ENCODE peak calls at places on chromosomes 16 and 17, in five cellular contexts. One of them, this sample, is unnamed.

GRCh38 chr17:79459003-79459655 is 151.7 kb downstream of the RBFOX3 start:
- DNase-seq in pancreas: no peak
- DNase-seq in uterus: no peak
- DNase-seq in kidney: no peak
- DNase-seq in mammary epithelial cell: no peak
- DNase-seq in this sample: no peak

GRCh38 chr16:29710227-29711219 is 31.5 kb downstream of the QPRT start:
- DNase-seq in pancreas: peak; percentile 32
- DNase-seq in uterus: no peak
- DNase-seq in kidney: peak; percentile 14
- DNase-seq in mammary epithelial cell: peak; percentile 71
- DNase-seq in this sample: peak; percentile 49

GRCh38 chr16:2716101-2716885 is 3.7 kb downstream of the PRSS27 start:
- DNase-seq in pancreas: no peak
- DNase-seq in uterus: no peak
- DNase-seq in kidney: peak; percentile 65
- DNase-seq in mammary epithelial cell: no peak
- DNase-seq in this sample: no peak

GRCh38 chr17:28717578-28718316 is at the start of gene RAB34:
- DNase-seq in pancreas: peak; percentile 41
- DNase-seq in uterus: peak; percentile 87
- DNase-seq in kidney: peak; percentile 95
- DNase-seq in mammary epithelial cell: peak; percentile 73
- DNase-seq in this sample: no peak

GRCh38 chr17:67076290-67076689 is 31.9 kb downstream of the CACNG1 start:
- DNase-seq in pancreas: peak; percentile 38
- DNase-seq in uterus: no peak
- DNase-seq in kidney: no peak
- DNase-seq in mammary epithelial cell: no peak
- DNase-seq in this sample: no peak

GRCh38 chr16:9135797-9136196 is 44.4 kb downstream of the HAPSTR1 start:
- DNase-seq in pancreas: no peak
- DNase-seq in uterus: no peak
- DNase-seq in kidney: peak; percentile 19
- DNase-seq in mammary epithelial cell: no peak
- DNase-seq in this sample: no peak

GRCh38 chr16:48062681-48063080 is 93.1 kb downstream of the ABCC12 start:
- DNase-seq in pancreas: no peak
- DNase-seq in uterus: no peak
- DNase-seq in kidney: no peak
- DNase-seq in mammary epithelial cell: no peak
- DNase-seq in this sample: no peak

GRCh38 chr16:85460983-85461813 is 151.9 kb upstream of the GSE1 start:
- DNase-seq in pancreas: no peak
- DNase-seq in uterus: peak; percentile 75
- DNase-seq in kidney: no peak
- DNase-seq in mammary epithelial cell: peak; percentile 3
- DNase-seq in this sample: no peak

GRCh38 chr17:66466933-66467367 is 164.5 kb downstream of the PRKCA start:
- DNase-seq in pancreas: no peak
- DNase-seq in uterus: peak; percentile 54
- DNase-seq in kidney: no peak
- DNase-seq in mammary epithelial cell: peak; percentile 98
- DNase-seq in this sample: no peak

GRCh38 chr17:40176409-40177110 is 710 bp upstream of the RAPGEFL1 start:
- DNase-seq in pancreas: no peak
- DNase-seq in uterus: no peak
- DNase-seq in kidney: no peak
- DNase-seq in mammary epithelial cell: peak; percentile 87
- DNase-seq in this sample: no peak

GRCh38 chr17:74118504-74118903 is 85.0 kb upstream of the RPL38 start:
- DNase-seq in pancreas: no peak
- DNase-seq in uterus: no peak
- DNase-seq in kidney: peak; percentile 33
- DNase-seq in mammary epithelial cell: no peak
- DNase-seq in this sample: no peak

GRCh38 chr17:37490638-37491614 is 1.2 kb downstream of the DUSP14 start:
- DNase-seq in pancreas: peak; percentile 51
- DNase-seq in uterus: peak; percentile 61
- DNase-seq in kidney: no peak
- DNase-seq in mammary epithelial cell: peak; percentile 91
- DNase-seq in this sample: no peak

GRCh38 chr17:57940217-57940616 is 15.0 kb downstream of the CUEDC1 start:
- DNase-seq in pancreas: no peak
- DNase-seq in uterus: no peak
- DNase-seq in kidney: no peak
- DNase-seq in mammary epithelial cell: no peak
- DNase-seq in this sample: no peak

GRCh38 chr16:72122916-72123315 is 29.3 kb downstream of the DHX38 start:
- DNase-seq in pancreas: no peak
- DNase-seq in uterus: no peak
- DNase-seq in kidney: no peak
- DNase-seq in mammary epithelial cell: no peak
- DNase-seq in this sample: no peak

GRCh38 chr16:361872-362701 is 8.3 kb downstream of the MRPL28 start:
- DNase-seq in pancreas: peak; percentile 83
- DNase-seq in uterus: peak; percentile 57
- DNase-seq in kidney: peak; percentile 91
- DNase-seq in mammary epithelial cell: peak; percentile 73
- DNase-seq in this sample: peak; percentile 80

GRCh38 chr17:39599665-39600468 is 7.9 kb downstream of the NEUROD2 start:
- DNase-seq in pancreas: no peak
- DNase-seq in uterus: no peak
- DNase-seq in kidney: no peak
- DNase-seq in mammary epithelial cell: no peak
- DNase-seq in this sample: no peak

GRCh38 chr17:48483471-48484131 is 47.2 kb downstream of the HOXB1 start:
- DNase-seq in pancreas: no peak
- DNase-seq in uterus: no peak
- DNase-seq in kidney: peak; percentile 86
- DNase-seq in mammary epithelial cell: peak; percentile 99
- DNase-seq in this sample: no peak

GRCh38 chr17:81523139-81524062 is 4.8 kb upstream of the FSCN2 start:
- DNase-seq in pancreas: no peak
- DNase-seq in uterus: no peak
- DNase-seq in kidney: peak; percentile 91
- DNase-seq in mammary epithelial cell: no peak
- DNase-seq in this sample: peak; percentile 67

GRCh38 chr16:70740919-70741778 is 55.3 kb upstream of the MTSS2 start:
- DNase-seq in pancreas: no peak
- DNase-seq in uterus: peak; percentile 70
- DNase-seq in kidney: no peak
- DNase-seq in mammary epithelial cell: no peak
- DNase-seq in this sample: no peak

GRCh38 chr17:65261152-65261551 is 124.0 kb downstream of the RGS9 start:
- DNase-seq in pancreas: no peak
- DNase-seq in uterus: no peak
- DNase-seq in kidney: no peak
- DNase-seq in mammary epithelial cell: no peak
- DNase-seq in this sample: no peak

GRCh38 chr17:7261377-7262191 is 694 bp downstream of the CLDN7 start:
- DNase-seq in pancreas: peak; percentile 54
- DNase-seq in uterus: no peak
- DNase-seq in kidney: no peak
- DNase-seq in mammary epithelial cell: no peak
- DNase-seq in this sample: no peak

GRCh38 chr16:14565688-14566025 is 64.4 kb downstream of the PARN start:
- DNase-seq in pancreas: no peak
- DNase-seq in uterus: no peak
- DNase-seq in kidney: no peak
- DNase-seq in mammary epithelial cell: no peak
- DNase-seq in this sample: no peak

GRCh38 chr17:55285340-55286301 is 20.9 kb downstream of the HLF start:
- DNase-seq in pancreas: peak; percentile 65
- DNase-seq in uterus: peak; percentile 96
- DNase-seq in kidney: peak; percentile 95
- DNase-seq in mammary epithelial cell: no peak
- DNase-seq in this sample: peak; percentile 80

GRCh38 chr17:44792276-44792675 is 33.5 kb downstream of the ADAM11 start:
- DNase-seq in pancreas: no peak
- DNase-seq in uterus: no peak
- DNase-seq in kidney: peak; percentile 19
- DNase-seq in mammary epithelial cell: peak; percentile 25
- DNase-seq in this sample: no peak

GRCh38 chr17:36977568-36977967 is 28.8 kb downstream of the AATF start:
- DNase-seq in pancreas: no peak
- DNase-seq in uterus: no peak
- DNase-seq in kidney: no peak
- DNase-seq in mammary epithelial cell: no peak
- DNase-seq in this sample: no peak

GRCh38 chr17:61399131-61400057 is at the start of gene TBX2:
- DNase-seq in pancreas: no peak
- DNase-seq in uterus: peak; percentile 87
- DNase-seq in kidney: peak; percentile 95
- DNase-seq in mammary epithelial cell: peak; percentile 63
- DNase-seq in this sample: no peak

GRCh38 chr17:18967806-18968744 is 16.1 kb downstream of the SLC5A10 start:
- DNase-seq in pancreas: no peak
- DNase-seq in uterus: no peak
- DNase-seq in kidney: no peak
- DNase-seq in mammary epithelial cell: peak; percentile 55
- DNase-seq in this sample: no peak

GRCh38 chr17:64533784-64534183 is 27.0 kb downstream of the CEP95 start:
- DNase-seq in pancreas: no peak
- DNase-seq in uterus: no peak
- DNase-seq in kidney: no peak
- DNase-seq in mammary epithelial cell: no peak
- DNase-seq in this sample: no peak

GRCh38 chr16:86520317-86521210 is 10.2 kb downstream of the FOXF1 start:
- DNase-seq in pancreas: no peak
- DNase-seq in uterus: no peak
- DNase-seq in kidney: peak; percentile 75
- DNase-seq in mammary epithelial cell: no peak
- DNase-seq in this sample: no peak

GRCh38 chr17:43611230-43611969 is 50.3 kb downstream of the MEOX1 start:
- DNase-seq in pancreas: no peak
- DNase-seq in uterus: no peak
- DNase-seq in kidney: no peak
- DNase-seq in mammary epithelial cell: no peak
- DNase-seq in this sample: no peak

GRCh38 chr16:89358030-89359005 is 132.0 kb downstream of the ANKRD11 start:
- DNase-seq in pancreas: no peak
- DNase-seq in uterus: no peak
- DNase-seq in kidney: peak; percentile 55
- DNase-seq in mammary epithelial cell: no peak
- DNase-seq in this sample: no peak
- H3K27ac ChIP-seq in pancreas: no peak overlapping the region
- H3K27ac ChIP-seq in uterus: no peak overlapping the region
- H3K27ac ChIP-seq in kidney: no peak overlapping the region
- H3K27ac ChIP-seq in mammary epithelial cell: no peak overlapping the region
- H3K27ac ChIP-seq in this sample: peak overlapping the region; percentile 65

DNA sequence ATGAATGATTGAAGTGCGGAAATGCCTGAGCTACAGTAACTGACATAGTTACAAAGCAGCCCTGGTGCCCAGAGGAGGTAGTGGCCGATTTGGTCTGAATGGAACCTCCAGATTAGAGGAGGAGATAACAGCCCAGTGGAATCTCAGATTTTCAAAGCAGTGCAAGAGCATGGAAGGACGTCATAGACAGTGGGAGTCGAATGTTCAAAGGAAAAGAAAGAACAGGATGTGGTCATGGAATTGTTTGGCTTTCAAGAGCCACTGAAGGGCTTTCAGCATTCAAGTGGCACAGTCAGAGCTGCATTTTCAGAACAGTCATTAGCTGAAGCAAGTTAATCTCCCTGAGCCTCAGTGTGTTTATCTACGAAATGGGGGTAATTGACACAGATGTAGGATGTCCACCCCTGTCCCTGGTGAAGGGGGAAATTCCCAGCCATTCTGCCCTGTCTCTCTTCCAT is 104.6 kb upstream of the CACNG3 start:
- DNase-seq in pancreas: no peak
- DNase-seq in uterus: no peak
- DNase-seq in kidney: no peak
- DNase-seq in mammary epithelial cell: no peak
- DNase-seq in this sample: no peak
- TF ChIP-seq CTCF in pancreas: no peak
- TF ChIP-seq CTCF in uterus: no peak
- TF ChIP-seq CTCF in kidney: no peak
- TF ChIP-seq CTCF in mammary epithelial cell: no peak
- TF ChIP-seq CTCF in this sample: no peak

DNA sequence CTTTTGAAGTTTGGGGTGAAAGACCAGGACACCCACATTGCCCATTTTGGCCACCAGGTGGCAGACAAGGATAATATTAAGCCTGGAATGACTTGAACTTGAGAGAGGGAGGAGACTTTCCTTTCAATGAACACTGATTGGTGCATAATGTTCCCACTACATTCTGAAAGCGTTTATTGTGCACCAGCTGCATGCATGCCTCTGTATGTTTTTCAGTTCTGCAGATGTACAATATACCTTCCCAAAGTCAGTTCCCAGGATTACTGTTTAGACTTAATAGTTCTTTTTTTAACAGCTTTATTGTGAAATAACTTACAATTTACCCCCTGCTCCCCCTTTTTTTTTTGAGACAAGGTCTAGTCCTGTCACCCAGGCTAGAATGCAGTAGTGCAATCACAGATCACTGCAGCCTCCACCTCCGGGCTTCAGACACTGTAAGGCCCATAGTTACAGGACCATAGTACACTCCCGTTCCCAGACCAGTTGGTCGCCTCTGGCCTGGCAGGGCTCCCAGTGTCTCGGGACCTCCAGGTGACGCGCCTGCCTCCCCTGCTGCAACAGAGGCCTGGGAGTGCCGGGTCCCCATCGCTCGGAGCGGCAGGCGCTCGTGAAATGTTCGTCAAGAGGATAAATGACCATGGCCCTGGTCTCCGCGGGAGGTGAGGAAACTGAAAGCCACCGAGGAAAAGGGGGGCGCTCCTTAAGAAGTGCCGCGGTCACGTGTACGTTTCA is 12.2 kb downstream of the CES2 start:
- DNase-seq in pancreas: peak; percentile 85
- DNase-seq in uterus: peak; percentile 82
- DNase-seq in kidney: no peak
- DNase-seq in mammary epithelial cell: peak; percentile 78
- DNase-seq in this sample: peak; percentile 80
- H3K4me3 ChIP-seq in pancreas: peak overlapping the region; percentile 40
- H3K4me3 ChIP-seq in uterus: peak overlapping the region; percentile 51
- H3K4me3 ChIP-seq in kidney: peak overlapping the region; percentile 62
- H3K4me3 ChIP-seq in mammary epithelial cell: peak overlapping the region; percentile 68
- H3K4me3 ChIP-seq in this sample: peak overlapping the region; percentile 72

DNA sequence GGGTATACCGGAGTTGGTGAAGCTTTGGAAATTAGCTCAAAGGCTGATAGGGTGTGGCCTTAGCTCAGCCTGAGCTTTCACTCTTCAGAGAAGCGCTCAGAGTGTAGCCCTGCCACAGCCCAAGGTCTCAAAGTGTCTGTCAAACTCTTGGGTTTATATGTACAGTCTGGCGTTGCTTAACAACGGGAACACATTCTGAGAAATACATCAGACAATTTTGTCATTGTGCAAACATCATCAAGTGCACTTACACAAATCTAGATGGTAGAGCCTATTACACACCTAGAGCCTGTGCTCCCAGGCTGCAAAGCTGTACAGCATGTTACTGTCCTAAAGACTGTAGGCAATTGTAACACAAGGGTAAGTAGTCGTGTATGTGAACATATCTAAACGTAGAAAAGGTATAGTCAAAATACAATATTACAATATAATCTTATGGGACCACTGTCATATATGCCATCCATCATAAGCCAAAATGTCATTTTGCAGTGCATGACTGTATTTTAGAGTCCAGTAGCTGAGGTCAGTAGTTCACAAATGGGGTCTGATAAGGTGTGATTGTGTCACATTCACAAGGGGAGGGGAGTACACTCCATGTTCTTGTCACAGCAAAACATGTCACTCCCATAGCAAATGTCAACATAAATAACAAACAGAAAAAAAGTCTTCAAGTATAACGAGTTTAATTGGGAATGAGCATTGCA is 20.7 kb downstream of the CHAD start:
- DNase-seq in pancreas: no peak
- DNase-seq in uterus: no peak
- DNase-seq in kidney: no peak
- DNase-seq in mammary epithelial cell: no peak
- DNase-seq in this sample: no peak
- H3K27ac ChIP-seq in pancreas: no peak overlapping the region
- H3K27ac ChIP-seq in uterus: no peak overlapping the region
- H3K27ac ChIP-seq in kidney: no peak overlapping the region
- H3K27ac ChIP-seq in mammary epithelial cell: no peak overlapping the region
- H3K27ac ChIP-seq in this sample: no peak overlapping the region

This sample was measured in dorsolateral prefrontal cortex.